ENCODE peak calls at places on chromosomes 11 and 22, in eight cellular contexts. X, S, Y, Z, I, J, H and R are unnamed samples.

GRCh38 chr11:19903620-19904069 is 191.0 kb downstream of the NAV2 start:
- DNase-seq in H (peak), Y (peak), I (no peak), Z (peak), J (peak), S (peak), X (peak), R (no peak)

GRCh38 chr11:119493712-119494111 is 70.7 kb upstream of the THY1 start:
- DNase-seq in S (no peak), Z (no peak), Y (no peak), J (no peak), H (peak), X (no peak), I (no peak), R (no peak)

GRCh38 chr11:96794152-96794551 is 404.3 kb downstream of the JRKL start:
- DNase-seq in X (no peak), Y (no peak), H (peak), I (no peak), Z (no peak), J (no peak), S (no peak), R (no peak)

GRCh38 chr11:727281-727701 is 20.0 kb upstream of the TALDO1 start:
- DNase-seq in S (no peak), X (no peak), J (no peak), H (no peak), Y (no peak), I (no peak), Z (no peak), R (no peak)

GRCh38 chr11:44737222-44737621 is 10.5 kb downstream of the TSPAN18 start:
- DNase-seq in X (no peak), J (no peak), S (no peak), I (no peak), Y (no peak), Z (no peak), H (no peak), R (no peak)

GRCh38 chr11:18671246-18671645 is 27.3 kb upstream of the TMEM86A start:
- DNase-seq in H (no peak), I (no peak), X (no peak), Y (no peak), Z (no peak), J (no peak), S (no peak), R (peak)

GRCh38 chr22:49208768-49209252 is 618.9 kb downstream of the BRD1 start:
- DNase-seq in Y (no peak), Z (no peak), S (no peak), J (peak), H (no peak), I (no peak), X (no peak), R (no peak)

GRCh38 chr11:62242021-62242420 is at the start of gene SCGB1D2:
- DNase-seq in I (no peak), J (peak), S (no peak), X (no peak), Z (no peak), H (no peak), Y (no peak), R (no peak)

GRCh38 chr11:77402218-77402556 is 71.7 kb downstream of the PAK1 start:
- DNase-seq in H (no peak), I (no peak), Z (no peak), Y (peak), S (no peak), J (no peak), X (no peak), R (no peak)

GRCh38 chr11:32366671-32367070 is 68.7 kb downstream of the WT1 start:
- DNase-seq in J (no peak), I (no peak), H (peak), S (no peak), Y (no peak), X (no peak), Z (no peak), R (no peak)

GRCh38 chr11:105177658-105178057 is 38.1 kb upstream of the CARD18 start:
- DNase-seq in H (peak), J (no peak), Z (no peak), X (no peak), S (no peak), I (no peak), Y (no peak), R (no peak)

GRCh38 chr11:20353829-20354434 is 9.6 kb upstream of the HTATIP2 start:
- DNase-seq in X (no peak), H (peak), J (peak), S (no peak), Z (no peak), I (no peak), Y (peak), R (no peak)

GRCh38 chr11:133021503-133021902 is 510.8 kb downstream of the OPCML start:
- DNase-seq in H (no peak), Y (no peak), X (no peak), S (no peak), J (no peak), I (no peak), Z (no peak), R (no peak)